ENCODE peak calls at places on chromosomes 4 and X, in ten cellular contexts. R is brain microvascular endothelial cell; Z is body of pancreas; D is hepatocyte; S is iPS-NIHi11; E is HCT116; P is Ammon's horn; Y is stimulated activated naive CD8-positive, alpha-beta T cell treated with anti-CD3 and anti-CD28 coated beads, Interleukin-15, Interleukin-2, amounts not matched to agents 100 U/mL and 50 U/mL, for 24 hours; B is T-cell; V is AG08396. Q is an unnamed sample.

GRCh38 chrX:134246282-134246681 is 9.3 kb downstream of the CCDC160 start:
- DNase-seq in Z (no peak), B (no peak), Y (no peak), R (no peak), E (no peak), D (no peak), S (no peak), V (no peak), P (peak), Q (peak)

GRCh38 chrX:29787666-29788065 is 427.7 kb upstream of the MAGEB2 start:
- DNase-seq in S (no peak), P (no peak), E (no peak), Z (no peak), V (no peak), Y (no peak), R (no peak), D (no peak), B (no peak), Q (no peak)

GRCh38 chr4:185194924-185195632 is 8.7 kb downstream of the CFAP97 start:
- DNase-seq in P (no peak), V (no peak), S (no peak), Z (no peak), D (no peak), Y (no peak), B (no peak), R (no peak), E (no peak), Q (no peak)

GRCh38 chrX:131331152-131331551 is 42.0 kb upstream of the IGSF1 start:
- DNase-seq in R (no peak), E (no peak), Z (no peak), D (no peak), Y (no peak), S (no peak), V (no peak), B (no peak), P (no peak), Q (no peak)

GRCh38 chr4:139892973-139893736 is 227.5 kb downstream of the MGST2 start:
- DNase-seq in Y (no peak), E (no peak), D (no peak), S (no peak), B (no peak), P (no peak), V (no peak), Z (no peak), R (no peak), Q (no peak)

GRCh38 chrX:68411729-68412128 is 21.6 kb downstream of the OPHN1 start:
- DNase-seq in V (no peak), B (no peak), S (no peak), Z (no peak), D (no peak), P (no peak), R (no peak), Y (no peak), E (no peak), Q (no peak)

GRCh38 chrX:108261541-108262218 is 170.1 kb downstream of the ATG4A start:
- DNase-seq in P (no peak), Z (no peak), V (no peak), E (no peak), Y (no peak), S (no peak), B (no peak), R (no peak), D (peak), Q (peak)

GRCh38 chrX:139776614-139777013 is 68.6 kb upstream of the MCF2 start:
- DNase-seq in B (no peak), Z (no peak), S (no peak), Y (no peak), R (no peak), V (no peak), E (no peak), D (no peak), P (no peak), Q (no peak)

GRCh38 chrX:140274761-140275525 is 229.9 kb downstream of the SOX3 start:
- DNase-seq in S (peak), V (peak), B (no peak), Y (no peak), E (no peak), D (no peak), R (peak), P (no peak), Z (no peak), Q (peak)

GRCh38 chr4:34046580-34046979 is 2197.7 kb downstream of the ARAP2 start:
- DNase-seq in Z (no peak), P (no peak), E (peak), B (no peak), R (peak), V (no peak), S (no peak), D (peak), Y (no peak), Q (no peak)

GRCh38 chrX:94107981-94108380 is 434.0 kb downstream of the FAM133A start:
- DNase-seq in P (no peak), Z (no peak), R (no peak), Y (no peak), D (peak), V (no peak), B (no peak), S (no peak), E (no peak), Q (no peak)

GRCh38 chrX:73563740-73564073 is 710 bp downstream of the CHIC1 start:
- DNase-seq in S (no peak), P (no peak), V (peak), E (no peak), B (no peak), D (no peak), Z (no peak), Y (no peak), R (no peak), Q (no peak)

GRCh38 chrX:45806410-45807121 is 605.9 kb upstream of the DIPK2B start:
- DNase-seq in B (peak), P (no peak), Z (no peak), S (no peak), Y (peak), R (peak), E (no peak), V (peak), D (peak), Q (peak)

GRCh38 chr4:130257271-130257670 is 1161.3 kb downstream of the C4orf33 start:
- DNase-seq in S (no peak), E (no peak), D (no peak), Y (no peak), V (peak), B (no peak), R (peak), P (no peak), Z (no peak), Q (no peak)

Q was measured in MG63.